ENCODE peak calls at places on chromosomes 13 and 19, in seven cellular contexts. B, N, Y, R, H, S and F are unnamed samples.

GRCh38 chr13:105972811-105973590 is 562.5 kb downstream of the EFNB2 start:
- DNase-seq in H (no peak), N (no peak), Y (peak), S (no peak), B (no peak), R (no peak), F (no peak)

GRCh38 chr13:43783820-43784219 is 3.0 kb downstream of the ENOX1 start:
- DNase-seq in N (no peak), H (no peak), Y (peak), R (peak), B (no peak), S (peak), F (no peak)

GRCh38 chr19:56348289-56348877 is 33.7 kb upstream of the ZSCAN5A start:
- DNase-seq in H (no peak), N (no peak), S (no peak), Y (no peak), R (peak), B (no peak), F (no peak)

GRCh38 chr19:34171539-34171876 is 796 bp upstream of the LSM14A start:
- DNase-seq in B (no peak), S (peak), N (no peak), Y (peak), R (no peak), H (no peak), F (no peak)

GRCh38 chr13:113351514-113352026 is 12.4 kb downstream of the GRTP1 start:
- DNase-seq in R (no peak), N (no peak), H (no peak), B (peak), Y (no peak), S (no peak), F (no peak)

GRCh38 chr19:47020992-47021496 is 1.4 kb downstream of the NPAS1 start:
- DNase-seq in N (no peak), S (no peak), R (peak), Y (peak), B (no peak), H (no peak), F (no peak)

GRCh38 chr13:55440465-55441085 is 1700.1 kb upstream of the PRR20A start:
- DNase-seq in N (no peak), B (no peak), H (no peak), Y (no peak), S (no peak), R (no peak), F (no peak)

GRCh38 chr13:23949200-23949599 is 51.9 kb upstream of the C1QTNF9B start:
- DNase-seq in H (no peak), R (no peak), N (no peak), Y (no peak), B (no peak), S (no peak), F (no peak)

GRCh38 chr19:7356899-7357627 is 8.3 kb downstream of the ARHGEF18 start:
- DNase-seq in S (no peak), Y (no peak), B (no peak), N (no peak), H (no peak), R (no peak), F (no peak)